ENCODE peak calls at places on chromosomes 1 and 21, in seven cellular contexts. One of them, this sample, is unnamed. For H3K4me1, the result is how much of the 10 kb centered on the place peaks cover.

GRCh38 chr21:36207577-36208320 is 51.1 kb downstream of the DOP1B start:
- DNase-seq in lower lobe of right lung: no peak
- DNase-seq in heart left ventricle: no peak
- DNase-seq in kidney: peak
- DNase-seq in suprapubic skin: no peak
- DNase-seq in hepatocyte: no peak
- DNase-seq in iPS DF 6.9: no peak
- DNase-seq in this sample: no peak

GRCh38 chr1:156310962-156311361 is 11.9 kb upstream of the VHLL start:
- DNase-seq in lower lobe of right lung: no peak
- DNase-seq in heart left ventricle: no peak
- DNase-seq in kidney: no peak
- DNase-seq in suprapubic skin: peak
- DNase-seq in hepatocyte: no peak
- DNase-seq in iPS DF 6.9: no peak
- DNase-seq in this sample: no peak

GRCh38 chr1:23422313-23422877 is 2.2 kb downstream of the TCEA3 start:
- DNase-seq in lower lobe of right lung: peak
- DNase-seq in heart left ventricle: peak
- DNase-seq in kidney: peak
- DNase-seq in suprapubic skin: peak
- DNase-seq in hepatocyte: peak
- DNase-seq in iPS DF 6.9: no peak
- DNase-seq in this sample: no peak

GRCh38 chr1:56973898-56974752 is 8.3 kb upstream of the C8B start:
- DNase-seq in lower lobe of right lung: no peak
- DNase-seq in heart left ventricle: no peak
- DNase-seq in kidney: no peak
- DNase-seq in suprapubic skin: no peak
- DNase-seq in hepatocyte: no peak
- DNase-seq in iPS DF 6.9: no peak
- DNase-seq in this sample: no peak

GRCh38 chr21:36524477-36524876 is 44.6 kb upstream of the CLDN14 start:
- DNase-seq in lower lobe of right lung: no peak
- DNase-seq in heart left ventricle: no peak
- DNase-seq in kidney: no peak
- DNase-seq in suprapubic skin: no peak
- DNase-seq in hepatocyte: no peak
- DNase-seq in iPS DF 6.9: no peak
- DNase-seq in this sample: no peak

GRCh38 chr21:46139686-46140085 is 15.7 kb downstream of the FTCD start:
- DNase-seq in lower lobe of right lung: no peak
- DNase-seq in heart left ventricle: no peak
- DNase-seq in kidney: no peak
- DNase-seq in suprapubic skin: no peak
- DNase-seq in hepatocyte: no peak
- DNase-seq in iPS DF 6.9: no peak
- DNase-seq in this sample: no peak

GRCh38 chr1:38089712-38090360 is 43.2 kb upstream of the POU3F1 start:
- DNase-seq in lower lobe of right lung: no peak
- DNase-seq in heart left ventricle: no peak
- DNase-seq in kidney: no peak
- DNase-seq in suprapubic skin: no peak
- DNase-seq in hepatocyte: no peak
- DNase-seq in iPS DF 6.9: no peak
- DNase-seq in this sample: no peak

GRCh38 chr1:32063261-32063681 is 9.5 kb upstream of the TMEM39B start:
- DNase-seq in lower lobe of right lung: no peak
- DNase-seq in heart left ventricle: no peak
- DNase-seq in kidney: no peak
- DNase-seq in suprapubic skin: no peak
- DNase-seq in hepatocyte: peak
- DNase-seq in iPS DF 6.9: no peak
- DNase-seq in this sample: no peak

GRCh38 chr1:193479187-193479586 is 292.8 kb upstream of the B3GALT2 start:
- DNase-seq in lower lobe of right lung: no peak
- DNase-seq in heart left ventricle: no peak
- DNase-seq in kidney: no peak
- DNase-seq in suprapubic skin: no peak
- DNase-seq in hepatocyte: no peak
- DNase-seq in iPS DF 6.9: no peak
- DNase-seq in this sample: peak

GRCh38 chr1:101373570-101373969 is 136.8 kb downstream of the S1PR1 start:
- DNase-seq in lower lobe of right lung: no peak
- DNase-seq in heart left ventricle: no peak
- DNase-seq in kidney: no peak
- DNase-seq in suprapubic skin: no peak
- DNase-seq in hepatocyte: no peak
- DNase-seq in iPS DF 6.9: no peak
- DNase-seq in this sample: no peak

DNA sequence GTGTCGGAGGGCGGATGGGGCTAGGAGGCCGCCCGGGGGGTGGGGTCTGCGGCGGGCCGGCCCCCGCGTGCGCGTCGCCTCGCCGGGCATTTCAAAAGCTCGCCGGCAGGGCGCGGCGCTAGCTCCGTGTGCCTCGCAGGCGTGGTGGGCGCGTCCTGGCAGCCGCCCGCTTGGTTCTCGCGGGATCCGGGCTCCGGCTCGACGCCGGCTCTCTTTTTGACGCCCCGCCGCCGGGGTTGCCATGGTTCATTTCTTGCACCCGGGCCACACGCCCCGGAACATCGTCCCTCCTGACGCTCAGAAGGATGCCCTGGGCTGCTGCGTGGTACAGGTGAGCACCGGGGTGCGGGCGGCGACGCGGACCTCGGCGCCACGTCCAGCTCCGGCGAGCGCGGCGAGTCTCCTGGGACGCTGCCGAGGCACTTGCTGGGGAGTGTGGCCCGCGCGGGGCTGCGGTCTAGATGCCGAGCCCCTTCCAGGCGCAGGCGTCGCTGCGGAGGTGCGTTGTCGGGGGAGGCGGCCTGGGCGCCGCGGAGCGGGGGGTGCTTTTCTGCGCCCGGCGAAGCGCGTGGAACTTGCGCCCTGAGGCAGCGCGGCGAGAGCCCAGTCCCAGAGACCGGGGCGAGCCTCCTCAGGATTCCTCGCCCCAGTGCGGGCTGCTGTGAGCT is at the start of gene ZYG11A:
- DNase-seq in lower lobe of right lung: peak
- DNase-seq in heart left ventricle: peak
- DNase-seq in kidney: peak
- DNase-seq in suprapubic skin: peak
- DNase-seq in hepatocyte: peak
- DNase-seq in iPS DF 6.9: no peak
- DNase-seq in this sample: no peak
- H3K4me3 ChIP-seq in lower lobe of right lung: peak
- H3K4me3 ChIP-seq in heart left ventricle: peak
- H3K4me3 ChIP-seq in kidney: peak
- H3K4me3 ChIP-seq in suprapubic skin: peak
- H3K4me3 ChIP-seq in hepatocyte: peak
- H3K4me3 ChIP-seq in iPS DF 6.9: peak
- H3K4me3 ChIP-seq in this sample: peak

GRCh38 chr1:202618387-202619022 is 91.7 kb downstream of the SYT2 start:
- DNase-seq in lower lobe of right lung: no peak
- DNase-seq in heart left ventricle: no peak
- DNase-seq in kidney: no peak
- DNase-seq in suprapubic skin: no peak
- DNase-seq in hepatocyte: no peak
- DNase-seq in iPS DF 6.9: no peak
- DNase-seq in this sample: no peak
- H3K4me1 ChIP-seq in lower lobe of right lung: under half
- H3K4me1 ChIP-seq in heart left ventricle: under half
- H3K4me1 ChIP-seq in kidney: under half
- H3K4me1 ChIP-seq in suprapubic skin: under half
- H3K4me1 ChIP-seq in hepatocyte: under half
- H3K4me1 ChIP-seq in iPS DF 6.9: under half
- H3K4me1 ChIP-seq in this sample: under half

DNA sequence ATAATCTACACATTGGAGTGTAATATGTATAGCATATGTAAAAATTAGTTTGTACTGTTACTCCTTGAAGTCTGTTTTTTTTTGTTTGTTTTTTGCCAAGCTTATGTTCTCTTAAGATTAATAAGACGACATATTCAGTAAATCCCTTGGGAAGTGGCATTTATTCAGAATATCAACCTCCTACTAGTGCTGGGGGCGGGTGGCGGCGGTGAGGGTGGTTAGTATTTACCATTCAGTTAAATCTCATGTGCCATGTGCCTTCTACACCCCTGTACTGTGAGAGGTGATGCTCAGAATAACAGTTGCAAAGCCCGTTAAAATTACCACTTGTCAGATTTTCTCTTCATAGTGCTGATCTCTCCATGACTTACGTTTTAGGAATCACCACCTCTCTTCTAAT is 3.0 kb downstream of the BACH1 start:
- DNase-seq in lower lobe of right lung: no peak
- DNase-seq in heart left ventricle: no peak
- DNase-seq in kidney: no peak
- DNase-seq in suprapubic skin: no peak
- DNase-seq in hepatocyte: no peak
- DNase-seq in iPS DF 6.9: no peak
- DNase-seq in this sample: no peak
- H3K4me3 ChIP-seq in lower lobe of right lung: peak
- H3K4me3 ChIP-seq in heart left ventricle: no peak
- H3K4me3 ChIP-seq in kidney: peak
- H3K4me3 ChIP-seq in suprapubic skin: peak
- H3K4me3 ChIP-seq in hepatocyte: peak
- H3K4me3 ChIP-seq in iPS DF 6.9: no peak
- H3K4me3 ChIP-seq in this sample: peak

GRCh38 chr1:208223136-208223535 is 21.0 kb downstream of the PLXNA2 start:
- DNase-seq in lower lobe of right lung: no peak
- DNase-seq in heart left ventricle: no peak
- DNase-seq in kidney: no peak
- DNase-seq in suprapubic skin: no peak
- DNase-seq in hepatocyte: no peak
- DNase-seq in iPS DF 6.9: no peak
- DNase-seq in this sample: no peak

GRCh38 chr1:208225954-208226937 is 17.9 kb downstream of the PLXNA2 start:
- DNase-seq in lower lobe of right lung: no peak
- DNase-seq in heart left ventricle: no peak
- DNase-seq in kidney: peak
- DNase-seq in suprapubic skin: no peak
- DNase-seq in hepatocyte: no peak
- DNase-seq in iPS DF 6.9: no peak
- DNase-seq in this sample: no peak

GRCh38 chr1:208221291-208221622 is 22.9 kb downstream of the PLXNA2 start:
- DNase-seq in lower lobe of right lung: no peak
- DNase-seq in heart left ventricle: no peak
- DNase-seq in kidney: no peak
- DNase-seq in suprapubic skin: no peak
- DNase-seq in hepatocyte: no peak
- DNase-seq in iPS DF 6.9: no peak
- DNase-seq in this sample: no peak

GRCh38 chr1:208222376-208223110 is 21.6 kb downstream of the PLXNA2 start:
- DNase-seq in lower lobe of right lung: no peak
- DNase-seq in heart left ventricle: no peak
- DNase-seq in kidney: no peak
- DNase-seq in suprapubic skin: no peak
- DNase-seq in hepatocyte: no peak
- DNase-seq in iPS DF 6.9: no peak
- DNase-seq in this sample: no peak

DNA sequence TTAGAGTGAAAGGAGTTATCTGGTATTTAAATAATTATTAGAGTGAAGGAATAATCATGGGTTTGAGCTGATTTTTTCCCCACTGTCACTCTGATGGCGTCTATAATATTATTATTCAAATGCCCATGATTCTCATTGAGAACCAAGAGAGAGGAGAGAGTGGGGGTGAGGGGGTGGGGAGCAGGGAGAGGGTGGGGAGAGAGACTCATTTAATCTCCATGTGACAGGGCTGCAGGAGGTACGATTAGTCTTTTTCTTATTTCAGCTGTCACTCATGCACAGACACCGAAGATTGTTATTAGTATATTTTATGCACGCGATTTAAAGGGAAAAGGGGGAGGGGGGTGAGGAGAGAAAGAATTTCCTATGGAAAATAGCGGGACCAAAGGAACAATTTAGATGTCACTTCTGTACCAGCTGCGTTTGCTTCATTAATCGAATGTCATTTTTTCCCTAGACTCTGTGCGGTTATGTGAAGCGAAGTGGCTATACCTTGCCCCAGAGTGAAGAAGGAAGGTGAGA is 19.9 kb downstream of the PLXNA2 start:
- DNase-seq in lower lobe of right lung: no peak
- DNase-seq in heart left ventricle: no peak
- DNase-seq in kidney: no peak
- DNase-seq in suprapubic skin: no peak
- DNase-seq in hepatocyte: no peak
- DNase-seq in iPS DF 6.9: no peak
- DNase-seq in this sample: no peak
- H3K4me1 ChIP-seq in lower lobe of right lung: half or more
- H3K4me1 ChIP-seq in heart left ventricle: half or more
- H3K4me1 ChIP-seq in kidney: under half
- H3K4me1 ChIP-seq in suprapubic skin: under half
- H3K4me1 ChIP-seq in hepatocyte: under half
- H3K4me1 ChIP-seq in iPS DF 6.9: under half
- H3K4me1 ChIP-seq in this sample: half or more

DNA sequence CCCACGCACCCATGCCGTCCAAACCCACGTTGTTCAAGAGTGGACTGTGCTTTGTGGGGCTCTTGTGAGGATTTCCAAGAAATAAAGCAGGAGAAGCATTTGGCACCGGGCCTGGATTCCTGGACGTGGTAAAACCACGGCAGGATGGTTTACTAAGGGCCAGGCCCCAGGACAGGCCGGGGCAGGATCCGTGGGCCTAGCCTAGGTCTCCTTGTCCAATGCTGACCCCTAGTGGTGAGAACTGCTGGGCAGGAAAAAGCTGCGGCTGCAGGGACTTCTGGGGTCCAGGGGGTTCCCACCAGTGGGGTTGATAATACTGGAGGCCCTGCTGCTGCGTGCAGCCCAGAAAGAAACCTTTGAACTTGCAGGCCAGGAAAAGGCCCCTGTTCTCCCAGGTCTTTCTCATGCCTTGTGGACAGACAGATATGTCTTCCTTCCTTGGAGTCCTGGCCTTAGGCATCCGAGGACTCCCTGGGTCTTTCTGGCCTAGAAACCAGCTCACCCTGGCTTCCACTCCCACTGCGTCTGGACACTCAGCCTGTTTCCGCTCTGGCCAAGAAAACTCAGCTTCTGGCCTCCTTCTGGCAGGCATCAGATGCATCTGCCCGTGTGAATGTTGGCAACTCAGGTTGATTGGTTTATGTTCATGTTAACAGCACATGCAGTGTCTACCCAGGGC is 106.9 kb upstream of the TMEM51 start:
- DNase-seq in lower lobe of right lung: peak
- DNase-seq in heart left ventricle: peak
- DNase-seq in kidney: peak
- DNase-seq in suprapubic skin: peak
- DNase-seq in hepatocyte: peak
- DNase-seq in iPS DF 6.9: peak
- DNase-seq in this sample: no peak
- H3K4me3 ChIP-seq in lower lobe of right lung: no peak
- H3K4me3 ChIP-seq in heart left ventricle: no peak
- H3K4me3 ChIP-seq in kidney: no peak
- H3K4me3 ChIP-seq in suprapubic skin: no peak
- H3K4me3 ChIP-seq in hepatocyte: no peak
- H3K4me3 ChIP-seq in iPS DF 6.9: no peak
- H3K4me3 ChIP-seq in this sample: no peak